ENCODE peak calls at places on chromosome 21, in five cellular contexts. One of them, this sample, is unnamed.

GRCh38 chr21:33036430-33037162 is 10.9 kb downstream of the OLIG2 start:
- DNase-seq in GM06990: no peak
- DNase-seq in HCT116: no peak
- DNase-seq in stomach: peak; percentile 32
- DNase-seq in dorsolateral prefrontal cortex: no peak
- DNase-seq in this sample: peak; percentile 44

GRCh38 chr21:30434033-30434631 is 4.1 kb downstream of the KRTAP13-4 start:
- DNase-seq in HCT116: no peak
- DNase-seq in GM06990: no peak
- DNase-seq in dorsolateral prefrontal cortex: no peak
- DNase-seq in stomach: peak; percentile 26
- DNase-seq in this sample: peak; percentile 47

GRCh38 chr21:31293986-31294385 is 50.1 kb downstream of the TIAM1 start:
- DNase-seq in dorsolateral prefrontal cortex: no peak
- DNase-seq in GM06990: no peak
- DNase-seq in stomach: no peak
- DNase-seq in HCT116: peak; percentile 64
- DNase-seq in this sample: peak; percentile 91

GRCh38 chr21:46483300-46484295 is 24.9 kb downstream of the DIP2A start:
- DNase-seq in GM06990: no peak
- DNase-seq in stomach: no peak
- DNase-seq in HCT116: no peak
- DNase-seq in dorsolateral prefrontal cortex: no peak
- DNase-seq in this sample: no peak

GRCh38 chr21:16195476-16195875 is 465.7 kb downstream of the USP25 start:
- DNase-seq in dorsolateral prefrontal cortex: no peak
- DNase-seq in stomach: no peak
- DNase-seq in GM06990: peak; percentile 17
- DNase-seq in HCT116: no peak
- DNase-seq in this sample: peak; percentile 58

GRCh38 chr21:29726061-29726460 is 213.7 kb downstream of the GRIK1 start:
- DNase-seq in HCT116: no peak
- DNase-seq in GM06990: no peak
- DNase-seq in stomach: no peak
- DNase-seq in dorsolateral prefrontal cortex: no peak
- DNase-seq in this sample: no peak

GRCh38 chr21:22235866-22236590 is 1237.8 kb downstream of the NCAM2 start:
- DNase-seq in GM06990: no peak
- DNase-seq in dorsolateral prefrontal cortex: no peak
- DNase-seq in HCT116: no peak
- DNase-seq in stomach: no peak
- DNase-seq in this sample: no peak

GRCh38 chr21:43207043-43207315 is 38.2 kb downstream of the CRYAA start:
- DNase-seq in GM06990: no peak
- DNase-seq in HCT116: no peak
- DNase-seq in dorsolateral prefrontal cortex: no peak
- DNase-seq in stomach: no peak
- DNase-seq in this sample: no peak

GRCh38 chr21:42843021-42843420 is 36.3 kb downstream of the WDR4 start:
- DNase-seq in dorsolateral prefrontal cortex: no peak
- DNase-seq in HCT116: no peak
- DNase-seq in stomach: no peak
- DNase-seq in GM06990: no peak
- DNase-seq in this sample: no peak

GRCh38 chr21:33852495-33852894 is 63.1 kb downstream of the ATP5PO start:
- DNase-seq in GM06990: no peak
- DNase-seq in HCT116: no peak
- DNase-seq in dorsolateral prefrontal cortex: no peak
- DNase-seq in stomach: no peak
- DNase-seq in this sample: no peak

GRCh38 chr21:43988506-43989230 is 23.4 kb upstream of the TRAPPC10 start:
- DNase-seq in dorsolateral prefrontal cortex: no peak
- DNase-seq in GM06990: no peak
- DNase-seq in HCT116: no peak
- DNase-seq in stomach: no peak
- DNase-seq in this sample: no peak

GRCh38 chr21:27190601-27191000 is 223.7 kb upstream of the ADAMTS5 start:
- DNase-seq in dorsolateral prefrontal cortex: no peak
- DNase-seq in stomach: no peak
- DNase-seq in GM06990: no peak
- DNase-seq in HCT116: no peak
- DNase-seq in this sample: no peak

DNA sequence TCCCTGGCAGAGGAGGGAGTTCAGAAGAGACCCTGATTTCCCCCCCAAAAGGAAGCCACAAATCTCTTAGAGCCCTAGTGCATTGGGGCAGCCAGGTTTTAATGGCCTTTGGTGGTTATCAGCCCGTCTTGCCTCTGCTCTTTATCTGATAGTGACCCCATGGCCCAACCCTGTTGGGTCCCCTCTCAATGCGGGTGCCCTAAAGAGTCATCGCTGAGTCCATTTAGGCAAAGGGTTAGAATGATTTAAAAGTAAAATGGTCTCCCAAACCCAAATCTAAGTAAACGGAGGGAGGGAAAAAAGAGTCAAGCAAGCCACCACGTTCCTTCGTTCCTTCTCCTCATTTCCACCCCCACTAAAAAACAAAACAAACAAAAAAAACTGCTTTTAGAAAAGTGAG is 164.0 kb downstream of the RUNX1 start:
- DNase-seq in HCT116: no peak
- DNase-seq in dorsolateral prefrontal cortex: no peak
- DNase-seq in stomach: no peak
- DNase-seq in GM06990: no peak
- DNase-seq in this sample: no peak
- H3K4me3 ChIP-seq in HCT116: no peak overlapping the region
- H3K4me3 ChIP-seq in dorsolateral prefrontal cortex: peak overlapping the region; percentile 61
- H3K4me3 ChIP-seq in stomach: peak overlapping the region; percentile 58
- H3K4me3 ChIP-seq in GM06990: no peak overlapping the region
- H3K4me3 ChIP-seq in this sample: peak overlapping the region; percentile 74

GRCh38 chr21:36700961-36701911 is 2.3 kb downstream of the SIM2 start:
- DNase-seq in stomach: no peak
- DNase-seq in dorsolateral prefrontal cortex: no peak
- DNase-seq in GM06990: no peak
- DNase-seq in HCT116: no peak
- DNase-seq in this sample: no peak
- H3K4me3 ChIP-seq in stomach: peak overlapping the region; percentile 54
- H3K4me3 ChIP-seq in dorsolateral prefrontal cortex: peak overlapping the region; percentile 0
- H3K4me3 ChIP-seq in GM06990: no peak overlapping the region
- H3K4me3 ChIP-seq in HCT116: peak overlapping the region; percentile 75
- H3K4me3 ChIP-seq in this sample: peak overlapping the region; percentile 22

GRCh38 chr21:38809170-38809878 is 3.6 kb downstream of the ETS2 start:
- DNase-seq in GM06990: no peak
- DNase-seq in stomach: no peak
- DNase-seq in HCT116: no peak
- DNase-seq in dorsolateral prefrontal cortex: no peak
- DNase-seq in this sample: no peak
- H3K4me3 ChIP-seq in GM06990: no peak overlapping the region
- H3K4me3 ChIP-seq in stomach: peak overlapping the region; percentile 87
- H3K4me3 ChIP-seq in HCT116: no peak overlapping the region
- H3K4me3 ChIP-seq in dorsolateral prefrontal cortex: peak overlapping the region; percentile 76
- H3K4me3 ChIP-seq in this sample: peak overlapping the region; percentile 86

GRCh38 chr21:45292399-45293213 is 4.9 kb upstream of the POFUT2 start:
- DNase-seq in dorsolateral prefrontal cortex: peak; percentile 89
- DNase-seq in GM06990: peak; percentile 69
- DNase-seq in HCT116: peak; percentile 45
- DNase-seq in stomach: peak; percentile 84
- DNase-seq in this sample: peak; percentile 33

GRCh38 chr21:45293214-45293725 is 5.6 kb upstream of the POFUT2 start:
- DNase-seq in GM06990: no peak
- DNase-seq in dorsolateral prefrontal cortex: no peak
- DNase-seq in HCT116: no peak
- DNase-seq in stomach: peak; percentile 22
- DNase-seq in this sample: no peak

GRCh38 chr21:45294509-45295291 is 7.0 kb upstream of the POFUT2 start:
- DNase-seq in GM06990: no peak
- DNase-seq in dorsolateral prefrontal cortex: no peak
- DNase-seq in stomach: peak; percentile 54
- DNase-seq in HCT116: no peak
- DNase-seq in this sample: peak; percentile 13

GRCh38 chr21:45295576-45296365 is 8.1 kb upstream of the POFUT2 start:
- DNase-seq in GM06990: no peak
- DNase-seq in HCT116: no peak
- DNase-seq in dorsolateral prefrontal cortex: no peak
- DNase-seq in stomach: peak; percentile 20
- DNase-seq in this sample: no peak

DNA sequence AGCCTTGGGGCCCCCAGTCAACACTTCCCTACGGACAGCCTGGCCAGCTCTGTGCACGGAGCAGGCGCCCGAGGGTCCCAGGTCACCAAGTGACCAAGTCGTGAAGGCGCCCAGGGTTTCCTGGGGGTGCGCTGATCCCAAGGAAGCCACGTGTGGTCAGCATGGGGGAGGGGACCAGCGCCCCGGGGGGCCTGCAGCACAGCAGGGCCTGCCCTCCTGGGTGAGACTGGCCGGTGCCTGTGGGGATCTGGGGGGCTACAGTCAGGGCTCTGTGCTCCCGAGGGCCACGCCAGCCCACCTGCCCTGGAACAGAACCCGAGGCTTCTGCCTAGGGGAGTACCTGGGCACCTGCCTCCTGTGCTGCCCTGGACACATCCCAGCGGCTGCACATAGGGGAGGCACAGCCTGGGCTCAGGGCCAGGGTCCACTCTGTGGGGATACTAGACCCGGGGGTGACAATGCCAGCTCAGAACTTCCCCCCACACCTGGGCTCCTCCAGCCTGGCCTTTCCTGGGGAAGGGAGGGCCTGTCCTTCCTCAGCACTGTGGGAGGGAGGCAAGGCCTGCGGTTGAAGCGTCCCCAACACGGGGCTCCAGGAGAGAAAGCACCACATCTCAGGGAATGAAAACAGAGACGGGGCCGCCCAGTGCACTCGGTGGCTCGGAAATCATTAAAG is 6.2 kb upstream of the POFUT2 start:
- DNase-seq in GM06990: no peak
- DNase-seq in stomach: peak; percentile 24
- DNase-seq in dorsolateral prefrontal cortex: no peak
- DNase-seq in HCT116: no peak
- DNase-seq in this sample: no peak
- H3K4me3 ChIP-seq in GM06990: no peak overlapping the region
- H3K4me3 ChIP-seq in stomach: no peak overlapping the region
- H3K4me3 ChIP-seq in dorsolateral prefrontal cortex: no peak overlapping the region
- H3K4me3 ChIP-seq in HCT116: no peak overlapping the region
- H3K4me3 ChIP-seq in this sample: no peak overlapping the region

DNA sequence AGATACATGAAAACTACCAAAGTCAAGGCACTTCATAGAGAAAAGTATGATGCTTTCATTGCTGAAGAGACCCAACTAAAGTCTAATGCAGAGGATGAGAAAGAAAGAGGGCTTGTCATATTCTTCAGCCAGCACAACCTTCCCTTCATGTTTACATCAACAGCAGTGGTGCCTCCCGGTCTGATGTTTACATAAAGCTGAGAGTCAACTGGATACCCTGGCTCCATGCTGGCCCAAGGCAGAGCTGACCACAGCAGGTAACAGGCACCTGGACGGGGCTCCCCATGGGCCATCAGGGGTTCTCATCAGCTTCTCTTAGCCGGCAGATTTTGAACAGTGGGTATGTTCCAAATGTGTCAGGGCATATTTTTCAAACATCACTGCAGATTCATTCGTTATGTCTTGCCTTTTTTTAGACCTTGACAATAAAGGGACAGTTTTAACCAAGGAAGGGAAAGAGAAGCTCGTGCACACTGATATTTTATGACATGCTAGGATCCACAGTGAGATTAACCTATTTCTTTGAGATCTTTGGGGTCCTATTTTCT is 117.1 kb downstream of the NRIP1 start:
- DNase-seq in GM06990: no peak
- DNase-seq in HCT116: no peak
- DNase-seq in stomach: no peak
- DNase-seq in dorsolateral prefrontal cortex: peak; percentile 42
- DNase-seq in this sample: no peak
- H3K4me3 ChIP-seq in GM06990: no peak overlapping the region
- H3K4me3 ChIP-seq in HCT116: no peak overlapping the region
- H3K4me3 ChIP-seq in stomach: no peak overlapping the region
- H3K4me3 ChIP-seq in dorsolateral prefrontal cortex: no peak overlapping the region
- H3K4me3 ChIP-seq in this sample: no peak overlapping the region